ENCODE peak calls at places on chromosomes 13 and 19, in four cellular contexts. Y, L, D and K are unnamed samples. For H3K4me1, the result is how much of the 10 kb centered on the place peaks cover.

GRCh38 chr19:56120371-56121179 is 520 bp downstream of the ZNF787 start:
- DNase-seq in L (peak), Y (peak), D (peak), K (peak)

GRCh38 chr13:44141213-44141724 is 232.4 kb upstream of the SERP2 start:
- DNase-seq in D (no peak), L (no peak), Y (no peak), K (no peak)

GRCh38 chr13:66405908-66406802 is 824.0 kb downstream of the PCDH9 start:
- DNase-seq in D (no peak), Y (no peak), L (no peak), K (no peak)

GRCh38 chr13:28375250-28375930 is 119.5 kb downstream of the FLT1 start:
- DNase-seq in D (no peak), Y (no peak), L (no peak), K (no peak)

GRCh38 chr13:43110658-43111057 is 87.3 kb downstream of the DNAJC15 start:
- DNase-seq in L (no peak), Y (no peak), D (no peak), K (no peak)

GRCh38 chr19:31905980-31906948 is 439.1 kb upstream of the ZNF507 start:
- DNase-seq in D (no peak), L (no peak), Y (no peak), K (no peak)

GRCh38 chr13:105848494-105848893 is 687.0 kb downstream of the EFNB2 start:
- DNase-seq in Y (no peak), L (no peak), D (no peak), K (no peak)

GRCh38 chr19:16309653-16310052 is 15.0 kb upstream of the KLF2 start:
- DNase-seq in D (no peak), L (no peak), Y (no peak), K (no peak)

GRCh38 chr19:17391371-17392151 is 2.4 kb downstream of the CCDC194 start:
- DNase-seq in D (no peak), L (no peak), Y (peak), K (no peak)

GRCh38 chr13:32863596-32863995 is 152.6 kb upstream of the KL start:
- DNase-seq in Y (no peak), L (no peak), D (no peak), K (no peak)

GRCh38 chr13:27359203-27359821 is 65.1 kb upstream of the GTF3A start:
- DNase-seq in L (peak), Y (peak), D (peak), K (no peak)

DNA sequence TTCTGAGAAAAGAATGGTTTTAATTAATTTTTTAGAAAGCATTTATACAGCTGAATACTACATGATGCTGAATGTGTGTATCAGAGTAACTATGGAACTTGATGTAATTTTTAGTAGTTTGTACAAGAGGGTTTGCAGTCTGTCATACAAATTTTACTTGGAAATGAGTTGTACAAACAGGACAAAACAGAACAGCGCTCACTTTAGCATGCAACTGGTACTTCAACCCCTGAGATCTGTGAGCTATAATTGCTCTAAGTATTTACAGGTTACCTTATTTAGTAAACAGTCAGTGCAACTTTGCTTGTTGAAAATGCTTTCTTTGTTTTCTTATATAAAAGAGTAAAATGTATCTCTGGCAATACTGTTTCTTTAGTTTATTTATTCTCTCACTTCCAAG is 719 bp downstream of the TNFRSF19 start:
- DNase-seq in L (no peak), D (no peak), Y (no peak), K (no peak)
- H3K4me1 ChIP-seq in L (under half), D (under half), Y (under half), K (under half)

DNA sequence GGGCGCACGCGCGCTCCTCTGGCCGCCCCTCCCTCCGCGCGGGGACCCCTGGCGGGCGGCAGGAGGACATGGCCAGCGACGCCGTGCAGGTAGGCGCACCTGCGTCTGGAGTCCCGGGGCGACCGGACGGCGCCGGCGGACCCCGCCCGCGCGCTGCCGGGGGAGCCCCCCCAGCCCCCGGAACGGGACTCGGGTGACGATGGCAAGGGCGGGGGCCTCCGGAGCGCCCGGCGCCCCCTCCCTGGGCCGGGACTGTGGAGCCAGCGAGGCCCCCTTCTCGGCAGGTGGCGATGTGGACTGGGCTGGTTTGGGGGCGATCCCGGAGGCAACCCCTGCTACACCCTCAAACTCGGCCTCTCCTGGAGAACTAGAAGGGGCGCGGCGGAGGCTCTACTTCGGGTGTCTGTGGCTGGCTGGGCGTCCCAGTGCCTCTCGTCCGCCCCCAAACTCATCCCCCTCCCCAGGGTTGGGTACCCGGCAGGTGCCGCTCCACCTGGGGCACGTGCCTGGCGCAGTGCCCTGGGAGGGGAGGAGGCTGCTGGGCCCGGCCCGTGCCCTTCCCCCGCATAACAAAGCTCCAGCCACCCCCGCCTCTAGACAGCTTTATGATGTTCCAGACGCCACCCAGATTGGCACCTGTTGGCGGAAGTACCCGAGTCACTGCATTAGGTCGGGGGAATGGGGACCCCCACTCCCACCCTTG is 499 bp downstream of the PKN1 start:
- DNase-seq in L (no peak), Y (peak), D (no peak), K (no peak)
- H3K4me1 ChIP-seq in L (under half), Y (under half), D (under half), K (under half)

GRCh38 chr19:1944916-1945561 is 4.1 kb downstream of the CSNK1G2 start:
- DNase-seq in D (no peak), Y (no peak), L (no peak), K (no peak)
- H3K4me1 ChIP-seq in D (under half), Y (under half), L (under half), K (under half)

GRCh38 chr13:98338312-98338711 is 161.2 kb upstream of the RNF113B start:
- DNase-seq in L (no peak), D (no peak), Y (no peak), K (no peak)
- H3K4me1 ChIP-seq in L (under half), D (under half), Y (under half), K (under half)